ENCODE peak calls at places on chromosomes 7 and 10, in six cellular contexts. One of them, this sample, is unnamed.

GRCh38 chr7:66379761-66380160 is 174.6 kb downstream of the TPST1 start:
- DNase-seq in HCT116: peak
- DNase-seq in K562: no peak
- DNase-seq in HepG2: no peak
- DNase-seq in NT2/D1: no peak
- DNase-seq in H1: no peak
- DNase-seq in this sample: no peak

GRCh38 chr7:101953248-101953819 is 135.9 kb downstream of the CUX1 start:
- DNase-seq in HepG2: no peak
- DNase-seq in NT2/D1: no peak
- DNase-seq in K562: no peak
- DNase-seq in H1: no peak
- DNase-seq in HCT116: peak
- DNase-seq in this sample: peak

GRCh38 chr7:146656988-146657387 is 540.4 kb downstream of the CNTNAP2 start:
- DNase-seq in HCT116: no peak
- DNase-seq in H1: no peak
- DNase-seq in K562: no peak
- DNase-seq in HepG2: no peak
- DNase-seq in NT2/D1: no peak
- DNase-seq in this sample: no peak

GRCh38 chr10:46557319-46558140 is 1.1 kb upstream of the GPRIN2 start:
- DNase-seq in H1: peak
- DNase-seq in HCT116: no peak
- DNase-seq in K562: no peak
- DNase-seq in NT2/D1: no peak
- DNase-seq in HepG2: no peak
- DNase-seq in this sample: no peak

GRCh38 chr10:128596906-128597305 is 470.7 kb upstream of the MKI67 start:
- DNase-seq in H1: no peak
- DNase-seq in NT2/D1: no peak
- DNase-seq in HCT116: no peak
- DNase-seq in K562: no peak
- DNase-seq in HepG2: no peak
- DNase-seq in this sample: no peak

GRCh38 chr7:116052006-116052405 is 21.4 kb upstream of the TFEC start:
- DNase-seq in HCT116: no peak
- DNase-seq in HepG2: no peak
- DNase-seq in NT2/D1: no peak
- DNase-seq in K562: no peak
- DNase-seq in H1: no peak
- DNase-seq in this sample: no peak

GRCh38 chr10:123129553-123130271 is 6.1 kb upstream of the HMX3 start:
- DNase-seq in NT2/D1: no peak
- DNase-seq in HepG2: no peak
- DNase-seq in HCT116: no peak
- DNase-seq in K562: no peak
- DNase-seq in H1: no peak
- DNase-seq in this sample: no peak

GRCh38 chr7:103113164-103113563 is 35.7 kb downstream of the NAPEPLD start:
- DNase-seq in NT2/D1: peak
- DNase-seq in HepG2: no peak
- DNase-seq in K562: no peak
- DNase-seq in HCT116: peak
- DNase-seq in H1: no peak
- DNase-seq in this sample: no peak

GRCh38 chr10:80684217-80684616 is 146.5 kb downstream of the SH2D4B start:
- DNase-seq in K562: peak
- DNase-seq in H1: no peak
- DNase-seq in HepG2: no peak
- DNase-seq in HCT116: peak
- DNase-seq in NT2/D1: no peak
- DNase-seq in this sample: no peak

GRCh38 chr10:43057231-43057711 is 19.6 kb upstream of the RET start:
- DNase-seq in HepG2: no peak
- DNase-seq in H1: no peak
- DNase-seq in HCT116: no peak
- DNase-seq in K562: no peak
- DNase-seq in NT2/D1: no peak
- DNase-seq in this sample: no peak

GRCh38 chr7:102050864-102051460 is 233.5 kb downstream of the CUX1 start:
- DNase-seq in HCT116: no peak
- DNase-seq in NT2/D1: no peak
- DNase-seq in K562: no peak
- DNase-seq in HepG2: no peak
- DNase-seq in H1: no peak
- DNase-seq in this sample: no peak

GRCh38 chr10:81662837-81663236 is 212.2 kb upstream of the NRG3 start:
- DNase-seq in HepG2: no peak
- DNase-seq in HCT116: no peak
- DNase-seq in H1: no peak
- DNase-seq in K562: no peak
- DNase-seq in NT2/D1: no peak
- DNase-seq in this sample: no peak

GRCh38 chr7:82444220-82445049 is 858 bp upstream of the CACNA2D1 start:
- DNase-seq in K562: no peak
- DNase-seq in HCT116: no peak
- DNase-seq in H1: no peak
- DNase-seq in HepG2: no peak
- DNase-seq in NT2/D1: no peak
- DNase-seq in this sample: no peak

GRCh38 chr7:27210441-27211083 is 10.7 kb upstream of the HOXA13 start:
- DNase-seq in HCT116: no peak
- DNase-seq in HepG2: no peak
- DNase-seq in NT2/D1: no peak
- DNase-seq in K562: peak
- DNase-seq in H1: peak
- DNase-seq in this sample: no peak

GRCh38 chr7:51647931-51648351 is 331.3 kb upstream of the COBL start:
- DNase-seq in H1: no peak
- DNase-seq in HepG2: peak
- DNase-seq in NT2/D1: no peak
- DNase-seq in K562: no peak
- DNase-seq in HCT116: no peak
- DNase-seq in this sample: no peak

GRCh38 chr7:55344840-55345239 is 20.3 kb upstream of the LANCL2 start:
- DNase-seq in HCT116: no peak
- DNase-seq in K562: no peak
- DNase-seq in H1: no peak
- DNase-seq in NT2/D1: no peak
- DNase-seq in HepG2: no peak
- DNase-seq in this sample: no peak

DNA sequence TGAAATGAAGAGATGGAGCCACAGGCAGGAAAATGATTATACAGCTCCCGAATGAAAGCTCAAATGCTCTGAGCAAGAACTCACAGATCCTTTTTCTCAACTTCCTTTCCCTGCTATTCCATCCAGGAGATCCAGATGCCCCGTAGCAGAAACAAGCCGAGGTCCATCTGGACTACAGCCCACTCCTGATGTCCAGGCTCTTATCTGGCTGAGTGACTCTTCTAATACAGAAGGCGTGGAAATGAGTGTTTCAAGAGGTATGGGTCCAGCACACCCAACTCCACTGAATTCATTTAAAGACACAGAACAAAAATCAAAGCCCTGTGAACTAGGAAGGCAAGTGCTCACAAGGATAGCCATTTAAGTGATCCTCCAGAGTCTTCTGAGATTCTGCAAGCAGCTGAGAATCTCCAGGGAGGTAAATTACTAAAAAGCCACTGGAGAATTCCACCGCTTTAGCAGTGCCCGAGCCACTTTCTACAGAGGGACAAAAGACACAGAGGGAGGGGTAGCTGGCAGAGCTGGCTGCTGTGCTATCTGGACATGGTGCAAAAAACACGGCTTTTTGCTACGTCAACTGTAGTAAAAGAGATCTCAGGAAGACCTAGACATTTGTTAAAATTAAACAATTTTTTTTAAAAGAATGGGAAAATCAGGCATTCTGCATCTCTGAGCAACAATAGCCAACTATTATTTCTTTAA is 24.5 kb downstream of the FAM171A1 start:
- DNase-seq in HepG2: no peak
- DNase-seq in HCT116: no peak
- DNase-seq in H1: no peak
- DNase-seq in NT2/D1: no peak
- DNase-seq in K562: no peak
- DNase-seq in this sample: no peak
- TF ChIP-seq ZNF274 in HepG2: no peak
- TF ChIP-seq ZNF274 in HCT116: no peak
- TF ChIP-seq ZNF274 in H1: no peak
- TF ChIP-seq ZNF274 in NT2/D1: no peak
- TF ChIP-seq ZNF274 in K562: no peak
- TF ChIP-seq ZNF274 in this sample: no peak

DNA sequence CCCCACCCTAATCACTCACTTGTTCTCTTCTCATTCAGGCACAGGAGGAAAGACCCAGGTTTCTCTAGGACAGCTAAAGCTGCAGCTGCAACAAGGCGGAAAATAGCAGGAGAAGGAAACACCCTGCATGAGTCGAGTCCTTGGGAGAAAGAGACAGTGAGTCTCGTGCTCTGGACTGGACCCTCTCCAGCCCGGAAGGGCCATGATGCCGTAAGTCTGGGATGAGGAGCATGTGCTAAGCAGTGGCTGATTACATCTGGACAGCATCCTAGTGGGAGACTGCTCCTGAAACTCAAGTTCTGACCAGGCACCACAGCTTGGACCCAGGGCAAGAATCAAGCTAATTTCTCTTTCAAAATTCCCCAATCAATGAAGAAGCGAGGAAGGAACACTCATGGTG is 39.4 kb downstream of the FBXW4 start:
- DNase-seq in H1: no peak
- DNase-seq in NT2/D1: no peak
- DNase-seq in HCT116: no peak
- DNase-seq in K562: no peak
- DNase-seq in HepG2: no peak
- DNase-seq in this sample: no peak
- TF ChIP-seq ZNF274 in H1: no peak
- TF ChIP-seq ZNF274 in NT2/D1: no peak
- TF ChIP-seq ZNF274 in HCT116: no peak
- TF ChIP-seq ZNF274 in K562: no peak
- TF ChIP-seq ZNF274 in HepG2: no peak
- TF ChIP-seq ZNF274 in this sample: no peak

DNA sequence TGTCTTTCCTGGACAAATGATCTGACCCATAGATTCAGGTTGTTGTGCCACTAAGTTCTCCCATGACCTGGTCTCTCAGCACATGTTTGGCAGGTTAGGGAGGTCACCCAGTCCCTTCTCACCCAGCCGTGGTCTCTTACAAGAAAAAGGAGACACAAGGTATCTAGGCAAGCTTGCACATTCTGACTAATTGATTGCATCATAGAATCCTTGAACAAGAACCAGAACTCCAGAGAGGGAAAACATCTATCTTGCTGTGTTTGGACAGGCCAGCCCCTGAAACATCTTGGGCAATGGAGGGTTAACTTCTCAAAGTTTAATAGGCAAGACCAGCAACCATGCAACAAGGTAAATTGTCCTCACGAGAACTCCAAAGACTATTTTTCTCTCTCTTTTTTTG is 8.5 kb upstream of the HK1 start:
- DNase-seq in HCT116: no peak
- DNase-seq in NT2/D1: no peak
- DNase-seq in HepG2: no peak
- DNase-seq in H1: no peak
- DNase-seq in K562: no peak
- DNase-seq in this sample: no peak
- TF ChIP-seq ZNF274 in HCT116: no peak
- TF ChIP-seq ZNF274 in NT2/D1: no peak
- TF ChIP-seq ZNF274 in HepG2: no peak
- TF ChIP-seq ZNF274 in H1: no peak
- TF ChIP-seq ZNF274 in K562: no peak
- TF ChIP-seq ZNF274 in this sample: no peak

GRCh38 chr10:54454271-54454670 is 346.8 kb downstream of the PCDH15 start:
- DNase-seq in K562: no peak
- DNase-seq in NT2/D1: no peak
- DNase-seq in HepG2: no peak
- DNase-seq in H1: no peak
- DNase-seq in HCT116: no peak
- DNase-seq in this sample: no peak
- TF ChIP-seq ZNF274 in K562: no peak
- TF ChIP-seq ZNF274 in NT2/D1: no peak
- TF ChIP-seq ZNF274 in HepG2: no peak
- TF ChIP-seq ZNF274 in H1: no peak
- TF ChIP-seq ZNF274 in HCT116: no peak
- TF ChIP-seq ZNF274 in this sample: no peak